ENCODE peak calls at places on chromosomes 2 and 18, in four cellular contexts. One of them, this sample, is unnamed.

GRCh38 chr2:21599417-21599816 is 475.6 kb downstream of the TDRD15 start:
- DNase-seq in heart right ventricle: no peak
- DNase-seq in mesothelial cell of epicardium: no peak
- DNase-seq in CD4-positive, alpha-beta T cell: no peak
- DNase-seq in this sample: no peak

GRCh38 chr2:229661478-229661877 is 52.9 kb downstream of the DNER start:
- DNase-seq in heart right ventricle: no peak
- DNase-seq in mesothelial cell of epicardium: no peak
- DNase-seq in CD4-positive, alpha-beta T cell: no peak
- DNase-seq in this sample: no peak

GRCh38 chr2:75277111-75277510 is 77.8 kb upstream of the TACR1 start:
- DNase-seq in heart right ventricle: no peak
- DNase-seq in mesothelial cell of epicardium: no peak
- DNase-seq in CD4-positive, alpha-beta T cell: no peak
- DNase-seq in this sample: no peak

GRCh38 chr2:46364797-46365457 is 67.7 kb downstream of the EPAS1 start:
- DNase-seq in heart right ventricle: peak
- DNase-seq in mesothelial cell of epicardium: no peak
- DNase-seq in CD4-positive, alpha-beta T cell: no peak
- DNase-seq in this sample: no peak

GRCh38 chr2:240906141-240906910 is at the start of gene CROCC2:
- DNase-seq in heart right ventricle: no peak
- DNase-seq in mesothelial cell of epicardium: no peak
- DNase-seq in CD4-positive, alpha-beta T cell: no peak
- DNase-seq in this sample: no peak

GRCh38 chr18:49021433-49022129 is 70.8 kb upstream of the SMAD7 start:
- DNase-seq in heart right ventricle: peak
- DNase-seq in mesothelial cell of epicardium: peak
- DNase-seq in CD4-positive, alpha-beta T cell: peak
- DNase-seq in this sample: no peak

GRCh38 chr2:164485541-164485940 is 135.7 kb downstream of the GRB14 start:
- DNase-seq in heart right ventricle: no peak
- DNase-seq in mesothelial cell of epicardium: no peak
- DNase-seq in CD4-positive, alpha-beta T cell: no peak
- DNase-seq in this sample: no peak

GRCh38 chr2:206245178-206245778 is 29.2 kb upstream of the ZDBF2 start:
- DNase-seq in heart right ventricle: no peak
- DNase-seq in mesothelial cell of epicardium: no peak
- DNase-seq in CD4-positive, alpha-beta T cell: no peak
- DNase-seq in this sample: no peak

GRCh38 chr2:204129591-204130270 is 193.2 kb downstream of the ICOS start:
- DNase-seq in heart right ventricle: peak
- DNase-seq in mesothelial cell of epicardium: no peak
- DNase-seq in CD4-positive, alpha-beta T cell: no peak
- DNase-seq in this sample: no peak

DNA sequence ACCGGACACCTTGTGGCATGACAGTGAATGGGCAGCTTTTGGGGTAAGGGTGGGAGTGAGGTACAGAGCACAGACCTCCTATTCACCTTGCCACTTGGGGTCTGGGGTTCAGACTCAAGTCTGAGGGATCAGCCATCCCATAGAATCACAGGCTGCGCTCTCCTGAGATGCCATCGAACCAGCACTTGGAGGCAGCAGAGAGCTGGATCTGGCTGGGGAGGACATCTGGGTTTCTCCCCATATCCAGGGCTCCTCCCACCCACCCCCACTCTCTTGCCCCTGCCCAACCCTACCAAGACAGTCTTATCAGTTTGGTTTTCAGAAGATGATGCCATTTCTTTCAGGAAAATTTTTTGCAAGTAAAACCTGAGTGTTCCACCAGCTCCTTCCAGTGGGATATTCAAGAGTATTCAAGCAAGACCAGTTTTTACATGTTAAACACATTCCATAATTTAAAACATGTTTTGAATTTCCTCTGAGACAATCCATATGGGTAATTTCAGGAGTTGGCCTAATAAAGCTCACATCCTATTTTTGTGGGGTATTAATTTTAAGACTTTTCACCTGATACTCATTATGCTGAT is 29.2 kb upstream of the TEX44 start:
- DNase-seq in heart right ventricle: peak
- DNase-seq in mesothelial cell of epicardium: peak
- DNase-seq in CD4-positive, alpha-beta T cell: no peak
- DNase-seq in this sample: no peak
- TF ChIP-seq CTCF in heart right ventricle: peak
- TF ChIP-seq CTCF in mesothelial cell of epicardium: peak
- TF ChIP-seq CTCF in CD4-positive, alpha-beta T cell: no peak
- TF ChIP-seq CTCF in this sample: no peak

GRCh38 chr2:16677875-16678274 is 12.2 kb upstream of the CYRIA start:
- DNase-seq in heart right ventricle: no peak
- DNase-seq in mesothelial cell of epicardium: no peak
- DNase-seq in CD4-positive, alpha-beta T cell: no peak
- DNase-seq in this sample: no peak
- TF ChIP-seq CTCF in heart right ventricle: no peak
- TF ChIP-seq CTCF in mesothelial cell of epicardium: no peak
- TF ChIP-seq CTCF in CD4-positive, alpha-beta T cell: no peak
- TF ChIP-seq CTCF in this sample: no peak

GRCh38 chr2:162839419-162839818 is 852 bp upstream of the KCNH7 start:
- DNase-seq in heart right ventricle: no peak
- DNase-seq in mesothelial cell of epicardium: peak
- DNase-seq in CD4-positive, alpha-beta T cell: no peak
- DNase-seq in this sample: no peak
- TF ChIP-seq CTCF in heart right ventricle: no peak
- TF ChIP-seq CTCF in mesothelial cell of epicardium: no peak
- TF ChIP-seq CTCF in CD4-positive, alpha-beta T cell: no peak
- TF ChIP-seq CTCF in this sample: no peak

DNA sequence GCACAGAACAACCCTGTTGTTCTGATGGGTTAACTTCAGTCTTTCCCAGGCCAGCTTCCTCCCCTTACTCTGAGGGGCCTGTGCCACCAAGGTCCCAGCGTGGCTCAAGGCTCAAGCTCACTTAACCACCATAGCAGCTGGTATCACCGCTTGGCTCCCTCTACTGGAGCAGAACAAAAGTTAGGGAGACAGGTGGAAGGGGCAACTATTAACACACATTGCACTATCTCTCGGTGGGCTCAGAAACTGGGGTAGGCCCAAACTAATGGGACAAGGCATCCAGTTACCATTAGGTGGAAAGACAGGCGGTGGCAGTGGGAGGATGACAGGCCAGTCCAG is 88.7 kb upstream of the ATL2 start:
- DNase-seq in heart right ventricle: peak
- DNase-seq in mesothelial cell of epicardium: no peak
- DNase-seq in CD4-positive, alpha-beta T cell: peak
- DNase-seq in this sample: no peak
- TF ChIP-seq CTCF in heart right ventricle: peak
- TF ChIP-seq CTCF in mesothelial cell of epicardium: no peak
- TF ChIP-seq CTCF in CD4-positive, alpha-beta T cell: peak
- TF ChIP-seq CTCF in this sample: no peak

GRCh38 chr2:199336546-199336945 is 121.2 kb downstream of the SATB2 start:
- DNase-seq in heart right ventricle: no peak
- DNase-seq in mesothelial cell of epicardium: no peak
- DNase-seq in CD4-positive, alpha-beta T cell: no peak
- DNase-seq in this sample: no peak
- TF ChIP-seq CTCF in heart right ventricle: no peak
- TF ChIP-seq CTCF in mesothelial cell of epicardium: no peak
- TF ChIP-seq CTCF in CD4-positive, alpha-beta T cell: no peak
- TF ChIP-seq CTCF in this sample: no peak

DNA sequence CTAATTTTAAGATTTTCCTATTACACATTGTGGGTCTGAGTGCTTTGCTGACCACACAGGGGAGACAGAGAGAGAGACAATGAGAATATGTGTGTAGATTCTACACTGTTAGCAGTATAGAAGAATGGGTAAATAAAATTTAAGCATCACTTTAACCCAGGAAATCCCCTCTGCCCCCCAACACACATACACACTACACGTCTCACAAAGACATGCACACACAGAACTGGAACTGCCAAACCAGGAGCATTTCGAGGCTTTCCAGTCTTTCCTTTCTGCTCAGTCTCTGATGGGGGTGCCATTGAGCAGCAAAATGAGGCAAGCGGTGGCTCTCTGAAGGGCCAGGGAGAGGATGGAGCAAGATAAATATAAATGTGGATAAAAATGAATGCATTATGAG is 2.5 kb downstream of the MERTK start:
- DNase-seq in heart right ventricle: peak
- DNase-seq in mesothelial cell of epicardium: no peak
- DNase-seq in CD4-positive, alpha-beta T cell: no peak
- DNase-seq in this sample: no peak
- TF ChIP-seq CTCF in heart right ventricle: peak
- TF ChIP-seq CTCF in mesothelial cell of epicardium: no peak
- TF ChIP-seq CTCF in CD4-positive, alpha-beta T cell: no peak
- TF ChIP-seq CTCF in this sample: no peak

GRCh38 chr2:79666430-79666829 is 153.6 kb downstream of the CTNNA2 start:
- DNase-seq in heart right ventricle: no peak
- DNase-seq in mesothelial cell of epicardium: no peak
- DNase-seq in CD4-positive, alpha-beta T cell: no peak
- DNase-seq in this sample: no peak

DNA sequence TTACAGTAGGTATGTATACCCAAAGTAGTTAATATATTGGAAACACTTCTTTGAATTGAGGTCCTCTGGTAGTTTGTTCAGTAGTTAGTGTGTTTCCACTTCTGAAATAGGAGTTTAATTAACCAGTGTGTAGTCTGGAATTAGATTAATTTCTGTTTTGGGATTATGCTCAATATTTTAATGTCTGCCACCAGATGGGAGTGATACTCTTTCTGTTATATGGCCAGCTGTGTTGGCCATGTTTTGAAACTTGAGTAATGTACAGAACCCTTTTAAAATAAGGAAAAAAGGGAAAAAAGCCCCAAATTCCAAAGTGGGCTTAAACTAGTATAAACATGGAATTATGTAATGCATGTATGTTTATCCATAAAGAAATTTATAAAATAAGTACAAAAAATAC is 147.7 kb downstream of the CTNNA2 start:
- DNase-seq in heart right ventricle: no peak
- DNase-seq in mesothelial cell of epicardium: no peak
- DNase-seq in CD4-positive, alpha-beta T cell: no peak
- DNase-seq in this sample: no peak
- TF ChIP-seq CTCF in heart right ventricle: no peak
- TF ChIP-seq CTCF in mesothelial cell of epicardium: no peak
- TF ChIP-seq CTCF in CD4-positive, alpha-beta T cell: no peak
- TF ChIP-seq CTCF in this sample: no peak

GRCh38 chr2:100989666-100990065 is 12.4 kb upstream of the RPL31 start:
- DNase-seq in heart right ventricle: no peak
- DNase-seq in mesothelial cell of epicardium: no peak
- DNase-seq in CD4-positive, alpha-beta T cell: no peak
- DNase-seq in this sample: no peak

GRCh38 chr2:100987536-100987935 is 14.6 kb upstream of the RPL31 start:
- DNase-seq in heart right ventricle: no peak
- DNase-seq in mesothelial cell of epicardium: no peak
- DNase-seq in CD4-positive, alpha-beta T cell: no peak
- DNase-seq in this sample: no peak

GRCh38 chr2:100990166-100990565 is 11.9 kb upstream of the RPL31 start:
- DNase-seq in heart right ventricle: no peak
- DNase-seq in mesothelial cell of epicardium: no peak
- DNase-seq in CD4-positive, alpha-beta T cell: no peak
- DNase-seq in this sample: no peak

GRCh38 chr2:100987974-100988373 is 14.1 kb upstream of the RPL31 start:
- DNase-seq in heart right ventricle: no peak
- DNase-seq in mesothelial cell of epicardium: no peak
- DNase-seq in CD4-positive, alpha-beta T cell: no peak
- DNase-seq in this sample: no peak

DNA sequence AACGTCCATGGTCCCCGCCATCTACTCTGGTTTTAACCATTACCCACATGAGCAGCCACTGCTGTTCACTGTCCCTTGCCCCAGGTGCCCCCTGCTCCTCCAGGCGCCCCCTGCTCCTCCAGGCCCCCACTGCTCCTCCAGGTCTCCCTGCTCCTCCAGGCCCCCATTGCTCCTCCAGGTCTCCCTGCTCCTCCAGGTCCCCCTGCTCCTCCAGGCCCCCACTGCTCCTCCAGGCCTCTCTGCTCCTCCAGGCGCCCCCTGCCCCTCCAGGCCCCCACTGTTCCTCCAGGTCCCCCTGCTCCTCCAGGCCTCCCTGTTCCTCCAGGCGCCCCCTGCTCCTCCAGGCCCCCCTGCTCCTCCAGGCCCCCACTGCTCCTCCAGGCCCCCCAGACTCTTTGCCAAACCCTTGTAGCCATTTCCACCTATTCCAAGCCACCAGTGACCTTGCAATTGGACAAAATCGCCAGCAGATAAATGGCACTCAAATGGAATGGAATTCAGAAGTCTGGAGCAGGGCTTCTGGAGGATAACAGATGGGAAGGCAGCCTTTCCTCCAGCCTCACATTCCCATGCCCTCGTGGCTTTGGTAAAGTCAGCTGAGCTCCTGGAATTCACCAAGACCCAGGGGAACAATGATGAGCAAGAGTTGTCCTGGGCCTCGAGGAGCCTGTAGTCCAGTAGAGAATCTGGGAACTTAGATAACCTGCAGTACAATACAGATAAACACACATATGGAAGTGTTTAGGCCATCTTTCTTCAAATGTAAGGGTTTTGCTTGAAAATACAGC is 13.3 kb upstream of the RPL31 start:
- DNase-seq in heart right ventricle: no peak
- DNase-seq in mesothelial cell of epicardium: no peak
- DNase-seq in CD4-positive, alpha-beta T cell: no peak
- DNase-seq in this sample: no peak
- TF ChIP-seq CTCF in heart right ventricle: no peak
- TF ChIP-seq CTCF in mesothelial cell of epicardium: no peak
- TF ChIP-seq CTCF in CD4-positive, alpha-beta T cell: no peak
- TF ChIP-seq CTCF in this sample: no peak

GRCh38 chr2:197383825-197384224 is 51.0 kb downstream of the SF3B1 start:
- DNase-seq in heart right ventricle: no peak
- DNase-seq in mesothelial cell of epicardium: no peak
- DNase-seq in CD4-positive, alpha-beta T cell: no peak
- DNase-seq in this sample: no peak
- TF ChIP-seq CTCF in heart right ventricle: no peak
- TF ChIP-seq CTCF in mesothelial cell of epicardium: no peak
- TF ChIP-seq CTCF in CD4-positive, alpha-beta T cell: no peak
- TF ChIP-seq CTCF in this sample: no peak

DNA sequence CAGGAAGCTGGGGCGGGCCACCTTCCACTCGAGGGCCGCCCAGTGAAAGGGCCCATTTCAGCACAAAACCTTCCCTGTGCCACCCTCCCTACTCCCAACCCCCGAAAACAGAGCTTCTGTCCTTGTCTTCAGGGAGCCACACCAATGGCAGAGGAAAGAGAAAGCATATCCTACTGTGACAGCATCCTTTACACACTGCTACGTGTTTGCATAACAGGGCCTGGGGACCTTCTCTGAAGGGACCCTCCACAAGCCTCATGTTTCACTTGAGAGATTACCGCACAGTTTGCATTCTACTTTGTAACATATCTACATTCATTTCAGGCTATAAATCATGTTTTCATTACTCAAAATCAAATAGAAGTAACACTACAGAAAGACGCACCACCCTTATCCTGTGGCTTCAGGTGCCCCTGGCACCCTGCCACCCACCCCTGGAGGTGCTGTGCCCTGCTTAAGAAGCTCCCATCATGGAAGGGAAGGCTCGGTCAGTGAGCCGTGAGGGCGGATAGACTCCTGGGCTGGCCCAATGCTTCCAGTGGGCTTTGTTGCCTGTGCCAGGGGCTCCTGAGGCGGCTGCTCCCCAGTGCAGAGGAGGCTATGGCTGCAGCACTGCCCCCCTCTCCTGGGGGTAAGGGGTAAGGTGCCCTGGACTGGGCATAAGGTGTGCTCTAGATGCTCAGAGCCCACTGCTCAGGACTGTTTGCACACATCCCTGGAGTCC is 52.0 kb downstream of the EIPR1 start:
- DNase-seq in heart right ventricle: no peak
- DNase-seq in mesothelial cell of epicardium: no peak
- DNase-seq in CD4-positive, alpha-beta T cell: no peak
- DNase-seq in this sample: no peak
- TF ChIP-seq CTCF in heart right ventricle: no peak
- TF ChIP-seq CTCF in mesothelial cell of epicardium: no peak
- TF ChIP-seq CTCF in CD4-positive, alpha-beta T cell: no peak
- TF ChIP-seq CTCF in this sample: no peak